ENCODE peak calls at places on chromosomes 16 and 17, in five cellular contexts. Q is CD4-positive, CD25-positive, alpha-beta regulatory T cell; H is endothelial cell of umbilical vein; L is cardiac fibroblast; O is adipocyte. R is an unnamed sample.
A peak's percentile ranks its signal among the peaks of the same experiment; 100 is the strongest.

GRCh38 chr17:79087428-79088143 is 13.0 kb downstream of the ENGASE start:
- DNase-seq in L (peak; percentile 61), H (peak; percentile 51), Q (peak; percentile 70), O (peak; percentile 81), R (no peak)

GRCh38 chr16:6682142-6682811 is 650.4 kb upstream of the RBFOX1 start:
- DNase-seq in L (no peak), H (no peak), O (no peak), Q (no peak), R (no peak)

GRCh38 chr17:75875940-75876189 is 2.5 kb downstream of the TRIM47 start:
- DNase-seq in Q (no peak), O (no peak), L (peak; percentile 39), H (no peak), R (no peak)

GRCh38 chr17:32486091-32486700 is 597 bp upstream of the CDK5R1 start:
- DNase-seq in L (peak; percentile 76), O (peak; percentile 88), H (peak; percentile 70), Q (peak; percentile 76), R (no peak)

GRCh38 chr16:74169687-74170522 is 126.7 kb upstream of the PSMD7 start:
- DNase-seq in Q (no peak), O (peak; percentile 42), H (peak; percentile 1), L (peak; percentile 29), R (no peak)

GRCh38 chr16:16036359-16036792 is 87.0 kb downstream of the ABCC1 start:
- DNase-seq in L (no peak), Q (no peak), H (no peak), O (no peak), R (no peak)

GRCh38 chr17:65495255-65496060 is 66.0 kb downstream of the AXIN2 start:
- DNase-seq in Q (peak; percentile 6), O (no peak), L (no peak), H (no peak), R (no peak)

GRCh38 chr17:27879987-27880608 is 13.1 kb downstream of the LYRM9 start:
- DNase-seq in O (peak; percentile 79), H (peak; percentile 60), L (peak; percentile 74), Q (peak; percentile 57), R (no peak)

GRCh38 chr17:58112970-58113631 is 29.9 kb downstream of the DYNLL2 start:
- DNase-seq in O (peak; percentile 88), H (peak; percentile 69), Q (peak; percentile 79), L (peak; percentile 74), R (peak; percentile 4)

GRCh38 chr17:50407921-50408320 is 10.6 kb upstream of the LRRC59 start:
- DNase-seq in Q (no peak), L (no peak), O (no peak), H (no peak), R (no peak)

GRCh38 chr16:17432902-17433576 is 37.7 kb downstream of the XYLT1 start:
- DNase-seq in Q (no peak), H (no peak), O (peak; percentile 80), L (peak; percentile 60), R (peak; percentile 18)

GRCh38 chr17:50426814-50427787 is 1.1 kb downstream of the ACSF2 start:
- DNase-seq in L (peak; percentile 37), Q (peak; percentile 26), H (peak; percentile 45), O (peak; percentile 60), R (no peak)

GRCh38 chr16:65890203-65890602 is 476.3 kb upstream of the CDH5 start:
- DNase-seq in O (no peak), Q (no peak), L (no peak), H (no peak), R (no peak)
- H3K4me3 ChIP-seq in O (no peak overlapping the region), Q (no peak overlapping the region), L (no peak overlapping the region), H (no peak overlapping the region), R (no peak overlapping the region)

GRCh38 chr16:48632137-48632774 is 22.3 kb upstream of the N4BP1 start:
- DNase-seq in L (no peak), O (no peak), Q (no peak), H (no peak), R (no peak)

GRCh38 chr16:48629531-48629930 is 19.6 kb upstream of the N4BP1 start:
- DNase-seq in O (no peak), Q (no peak), H (no peak), L (no peak), R (no peak)

GRCh38 chr16:48636521-48636920 is 26.5 kb upstream of the N4BP1 start:
- DNase-seq in Q (no peak), L (no peak), H (no peak), O (no peak), R (no peak)

GRCh38 chr16:48637039-48637438 is 27.1 kb upstream of the N4BP1 start:
- DNase-seq in O (no peak), Q (no peak), H (no peak), L (no peak), R (no peak)

GRCh38 chr16:48635199-48635718 is 25.3 kb upstream of the N4BP1 start:
- DNase-seq in L (no peak), H (no peak), Q (no peak), O (no peak), R (no peak)
- H3K4me3 ChIP-seq in L (no peak overlapping the region), H (no peak overlapping the region), Q (no peak overlapping the region), O (no peak overlapping the region), R (no peak overlapping the region)

DNA sequence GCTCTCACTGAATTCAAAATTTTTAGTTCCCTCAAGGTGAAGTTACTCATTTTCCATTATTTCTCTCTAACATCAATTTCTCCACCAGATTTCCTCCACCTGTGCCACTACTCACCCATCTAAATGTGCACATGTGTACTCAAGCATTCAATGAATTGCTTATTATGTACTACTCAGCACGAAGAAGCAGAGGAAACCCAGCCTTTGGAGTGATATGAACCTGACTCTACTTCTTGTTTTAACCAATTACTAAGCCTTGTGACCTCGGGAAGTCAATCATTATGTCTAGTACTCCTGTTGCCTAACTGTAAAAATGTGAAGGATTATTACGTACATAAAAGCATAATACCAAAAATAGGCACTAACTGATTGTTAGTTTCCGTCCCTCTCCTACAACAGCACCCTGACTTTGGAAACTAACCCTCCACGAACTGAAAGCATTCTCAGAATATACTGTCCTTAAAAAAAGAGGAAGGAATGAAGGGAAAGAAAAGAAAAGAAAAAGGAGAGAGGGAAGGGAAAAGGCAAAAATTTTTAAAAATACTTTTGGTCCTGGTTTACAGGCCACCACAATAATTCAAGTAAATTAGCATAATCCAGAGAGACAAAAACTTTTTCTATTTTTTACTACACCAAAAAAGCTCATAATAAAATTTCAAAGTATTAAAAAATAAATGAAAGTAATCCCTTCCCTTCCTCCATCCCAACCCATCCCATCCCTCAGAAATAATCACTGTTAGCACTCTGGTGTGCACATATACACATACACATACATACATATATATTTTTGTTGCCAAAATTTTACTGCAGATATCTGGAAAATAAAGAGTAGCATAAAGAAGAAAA is 53.6 kb downstream of the KANSL1 start:
- DNase-seq in L (no peak), O (no peak), H (no peak), Q (no peak), R (no peak)
- H3K4me3 ChIP-seq in L (no peak overlapping the region), O (no peak overlapping the region), H (no peak overlapping the region), Q (peak overlapping the region; percentile 41), R (no peak overlapping the region)

GRCh38 chr17:6853764-6854442 is 22.4 kb upstream of the TEKT1 start:
- DNase-seq in L (no peak), H (no peak), O (no peak), Q (no peak), R (no peak)
- H3K4me3 ChIP-seq in L (no peak overlapping the region), H (no peak overlapping the region), O (no peak overlapping the region), Q (peak overlapping the region; percentile 10), R (no peak overlapping the region)

DNA sequence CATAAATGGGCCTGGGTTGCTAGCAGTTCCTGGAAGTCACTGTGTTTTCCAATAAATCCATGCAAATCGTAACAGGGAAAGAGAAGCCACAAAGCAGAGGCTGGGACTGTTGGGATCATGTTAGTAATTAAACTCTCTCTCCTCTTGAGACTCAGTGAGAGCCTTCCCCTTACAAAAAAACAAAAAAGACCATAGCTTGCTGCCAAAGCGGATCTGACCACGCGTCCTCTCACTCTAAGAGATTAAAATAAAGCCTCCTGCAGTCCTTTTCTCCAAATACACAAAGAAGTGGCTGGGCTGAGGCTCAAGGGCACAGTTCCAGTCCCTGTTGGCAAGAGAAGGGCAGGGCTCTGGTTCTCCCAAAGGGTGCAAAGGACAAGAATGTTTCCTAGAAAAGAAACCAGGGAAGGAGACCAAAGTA is 38.5 kb downstream of the PIGL start:
- DNase-seq in L (peak; percentile 92), H (peak; percentile 55), Q (no peak), O (peak; percentile 56), R (no peak)
- H3K4me3 ChIP-seq in L (no peak overlapping the region), H (no peak overlapping the region), Q (no peak overlapping the region), O (peak overlapping the region; percentile 64), R (peak overlapping the region; percentile 2)

GRCh38 chr17:72053069-72053846 is 67.6 kb upstream of the SOX9 start:
- DNase-seq in O (no peak), L (no peak), H (no peak), Q (no peak), R (no peak)
- H3K4me3 ChIP-seq in O (no peak overlapping the region), L (no peak overlapping the region), H (no peak overlapping the region), Q (no peak overlapping the region), R (no peak overlapping the region)

GRCh38 chr16:72928089-72928981 is 119.6 kb downstream of the ZFHX3 start:
- DNase-seq in O (no peak), L (no peak), Q (no peak), H (no peak), R (no peak)

GRCh38 chr16:72932677-72933335 is 115.1 kb downstream of the ZFHX3 start:
- DNase-seq in H (no peak), O (no peak), Q (no peak), L (no peak), R (no peak)

GRCh38 chr16:72935896-72936295 is 112.0 kb downstream of the ZFHX3 start:
- DNase-seq in L (peak; percentile 23), Q (no peak), O (no peak), H (no peak), R (no peak)

GRCh38 chr16:72934661-72935403 is 113.1 kb downstream of the ZFHX3 start:
- DNase-seq in H (no peak), O (peak; percentile 32), L (peak; percentile 72), Q (no peak), R (peak; percentile 65)

GRCh38 chr16:72932050-72932449 is 115.9 kb downstream of the ZFHX3 start:
- DNase-seq in O (no peak), H (no peak), L (no peak), Q (no peak), R (no peak)
- H3K4me3 ChIP-seq in O (peak overlapping the region; percentile 31), H (no peak overlapping the region), L (no peak overlapping the region), Q (no peak overlapping the region), R (no peak overlapping the region)

GRCh38 chr17:44110823-44111633 is 12.4 kb downstream of the HDAC5 start:
- DNase-seq in O (peak; percentile 94), L (peak; percentile 97), H (peak; percentile 87), Q (peak; percentile 39), R (peak; percentile 76)
- H3K4me3 ChIP-seq in O (peak overlapping the region; percentile 82), L (peak overlapping the region; percentile 26), H (peak overlapping the region; percentile 40), Q (no peak overlapping the region), R (peak overlapping the region; percentile 36)

DNA sequence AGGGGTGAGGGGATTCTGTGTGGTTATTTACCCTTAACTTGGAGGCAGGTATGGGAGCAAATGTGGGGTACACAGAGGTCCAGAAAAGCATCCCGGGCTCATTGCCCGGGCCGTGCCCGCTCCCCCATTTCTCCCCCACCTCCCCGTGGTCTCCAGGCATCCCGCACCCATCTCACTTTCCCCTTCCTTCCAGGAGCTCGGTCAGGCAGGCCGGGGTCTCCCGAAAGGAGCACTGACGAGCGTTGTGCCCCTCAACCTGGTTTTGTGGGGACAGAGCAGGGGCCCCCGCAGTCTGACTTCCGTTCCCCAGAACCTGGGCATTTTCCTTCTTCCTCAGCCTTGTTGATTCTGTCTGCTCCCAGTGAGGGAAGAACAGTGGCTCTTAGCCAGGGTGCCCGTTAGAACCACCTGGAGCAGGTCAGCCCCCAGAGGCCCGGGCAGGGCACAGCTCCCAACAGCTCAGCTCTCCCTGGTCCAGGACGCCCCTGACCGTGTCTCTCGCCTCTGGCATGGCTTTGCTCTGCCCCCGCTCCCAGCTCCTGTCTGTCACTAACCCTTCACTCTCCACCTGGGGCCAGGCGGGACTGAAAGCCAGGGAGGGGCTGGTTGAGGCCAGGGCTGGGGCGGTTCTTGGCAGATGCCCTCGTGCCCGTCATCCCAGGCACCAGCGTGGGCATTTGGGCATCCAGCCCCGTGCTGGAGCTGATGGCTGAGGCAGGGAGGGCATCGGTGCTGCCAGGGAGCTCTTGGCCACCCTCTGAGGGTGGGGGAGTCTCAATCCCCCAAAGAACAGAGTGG is 12.5 kb upstream of the NUDT16L1 start:
- DNase-seq in H (no peak), Q (no peak), O (no peak), L (no peak), R (no peak)
- H3K4me3 ChIP-seq in H (no peak overlapping the region), Q (no peak overlapping the region), O (peak overlapping the region; percentile 76), L (no peak overlapping the region), R (no peak overlapping the region)

R was measured in skeletal muscle cell.